ENCODE peak calls at places on chromosomes 11 and 22, in six cellular contexts. B is cardiac muscle cell, L is HFF-Myc, V is coronary artery, Q is GM23338, H is GM06990. W is an unnamed sample.

GRCh38 chr22:42279425-42280020 is 9.1 kb upstream of the TCF20 start:
- DNase-seq in B (no peak), L (no peak), V (peak; percentile 62), Q (no peak), H (no peak), W (no peak)

GRCh38 chr11:3345736-3346135 is 33.2 kb downstream of the ZNF195 start:
- DNase-seq in B (no peak), L (no peak), V (no peak), Q (no peak), H (no peak), W (no peak)

GRCh38 chr11:46112961-46113617 is 8.2 kb downstream of the PHF21A start:
- DNase-seq in B (peak; percentile 77), L (peak; percentile 31), V (no peak), Q (peak; percentile 93), H (peak; percentile 51), W (peak; percentile 59)

GRCh38 chr11:73398721-73399120 is 22.5 kb downstream of the RELT start:
- DNase-seq in B (no peak), L (no peak), V (peak; percentile 68), Q (no peak), H (no peak), W (no peak)

GRCh38 chr11:68128682-68129327 is 7.6 kb upstream of the CHKA start:
- DNase-seq in B (peak; percentile 97), L (no peak), V (no peak), Q (peak; percentile 75), H (no peak), W (peak; percentile 76)

GRCh38 chr11:95699631-95700470 is 89.7 kb downstream of the FAM76B start:
- DNase-seq in B (peak; percentile 62), L (no peak), V (no peak), Q (no peak), H (no peak), W (peak; percentile 36)

GRCh38 chr11:22787565-22788162 is 41.9 kb downstream of the SVIP start:
- DNase-seq in B (peak; percentile 68), L (peak; percentile 11), V (no peak), Q (peak; percentile 81), H (peak; percentile 16), W (peak; percentile 45)

GRCh38 chr11:64627371-64627770 is 36.4 kb downstream of the SLC22A12 start:
- DNase-seq in B (no peak), L (no peak), V (no peak), Q (no peak), H (no peak), W (no peak)

GRCh38 chr22:50605349-50606074 is 4.9 kb downstream of the MAPK8IP2 start:
- DNase-seq in B (no peak), L (no peak), V (no peak), Q (no peak), H (no peak), W (no peak)

GRCh38 chr11:45266693-45267451 is 19.3 kb downstream of the SYT13 start:
- DNase-seq in B (no peak), L (no peak), V (no peak), Q (peak; percentile 87), H (no peak), W (no peak)

GRCh38 chr22:22235564-22235963 is 9.0 kb upstream of the VPREB1 start:
- DNase-seq in B (peak; percentile 29), L (no peak), V (no peak), Q (peak; percentile 71), H (no peak), W (no peak)

GRCh38 chr11:70517996-70518907 is 119.9 kb downstream of the CTTN start:
- DNase-seq in B (peak; percentile 16), L (peak; percentile 7), V (no peak), Q (peak; percentile 50), H (no peak), W (peak; percentile 64)

GRCh38 chr11:43278302-43278956 is 33.4 kb upstream of the API5 start:
- DNase-seq in B (peak; percentile 34), L (no peak), V (no peak), Q (peak; percentile 74), H (no peak), W (peak; percentile 16)

GRCh38 chr11:58524232-58525036 is 16.5 kb upstream of the OR5B21 start:
- DNase-seq in B (peak; percentile 92), L (peak; percentile 76), V (peak; percentile 74), Q (peak; percentile 92), H (no peak), W (peak; percentile 85)

GRCh38 chr22:48719978-48720661 is 1107.6 kb downstream of the BRD1 start:
- DNase-seq in B (no peak), L (no peak), V (no peak), Q (peak; percentile 1), H (no peak), W (no peak)

GRCh38 chr22:19882446-19883381 is 28.0 kb upstream of the GNB1L start:
- DNase-seq in B (no peak), L (no peak), V (peak; percentile 58), Q (no peak), H (no peak), W (no peak)

GRCh38 chr11:93054881-93055280 is 85.4 kb downstream of the MTNR1B start:
- DNase-seq in B (peak; percentile 89), L (peak; percentile 79), V (no peak), Q (no peak), H (peak; percentile 6), W (peak; percentile 95)

GRCh38 chr22:35712672-35713071 is 5.0 kb upstream of the APOL5 start:
- DNase-seq in B (no peak), L (no peak), V (no peak), Q (no peak), H (no peak), W (no peak)
- TF ChIP-seq CTCF in B (no peak), L (no peak), V (no peak), Q (peak; percentile 44), H (peak; percentile 4), W (no peak)

GRCh38 chr22:38727123-38727522 is 21.4 kb downstream of the GTPBP1 start:
- DNase-seq in B (no peak), L (no peak), V (no peak), Q (no peak), H (no peak), W (no peak)
- H3K4me3 ChIP-seq in B (no peak overlapping the region), L (no peak overlapping the region), V (no peak overlapping the region), Q (no peak overlapping the region), H (no peak overlapping the region), W (no peak overlapping the region)

DNA sequence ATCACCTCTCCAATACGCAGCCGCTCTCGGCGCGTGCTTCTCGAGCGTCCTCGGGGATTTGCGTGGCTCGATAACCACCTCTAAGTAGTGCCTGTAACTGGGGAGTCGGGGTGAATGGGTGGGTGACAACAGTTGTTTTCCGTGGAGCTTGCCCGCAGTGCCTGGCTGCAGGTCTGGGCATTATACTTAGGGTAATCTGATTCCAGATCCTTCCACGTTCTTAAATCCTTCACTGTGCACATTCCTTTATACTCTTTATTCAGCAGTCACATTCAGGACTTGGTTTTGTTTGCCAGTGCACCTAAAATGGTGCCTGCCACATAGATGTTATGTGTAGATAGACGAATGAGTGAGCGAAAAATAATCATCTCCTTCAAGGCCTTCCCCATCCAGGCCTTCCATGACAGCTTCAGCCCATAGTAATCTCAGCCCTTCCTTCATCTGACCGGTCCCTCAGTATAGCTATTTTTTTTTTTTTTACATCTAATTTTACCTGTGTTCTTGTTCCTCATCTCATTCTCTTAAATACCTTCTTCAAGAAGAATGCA is 602 bp downstream of the NAT10 start:
- DNase-seq in B (no peak), L (no peak), V (no peak), Q (no peak), H (no peak), W (peak; percentile 10)
- TF ChIP-seq CTCF in B (no peak), L (no peak), V (no peak), Q (no peak), H (no peak), W (no peak)

GRCh38 chr11:115159122-115159665 is 345.0 kb downstream of the CADM1 start:
- DNase-seq in B (no peak), L (no peak), V (no peak), Q (no peak), H (no peak), W (no peak)

GRCh38 chr11:115162919-115163318 is 341.3 kb downstream of the CADM1 start:
- DNase-seq in B (no peak), L (no peak), V (no peak), Q (no peak), H (no peak), W (no peak)

GRCh38 chr11:115158053-115158452 is 346.2 kb downstream of the CADM1 start:
- DNase-seq in B (no peak), L (no peak), V (no peak), Q (no peak), H (no peak), W (no peak)

GRCh38 chr11:115164774-115165173 is 339.4 kb downstream of the CADM1 start:
- DNase-seq in B (no peak), L (no peak), V (no peak), Q (peak; percentile 61), H (no peak), W (peak; percentile 5)

GRCh38 chr11:115161876-115162275 is 342.3 kb downstream of the CADM1 start:
- DNase-seq in B (no peak), L (no peak), V (no peak), Q (no peak), H (no peak), W (no peak)
- H3K4me3 ChIP-seq in B (no peak overlapping the region), L (no peak overlapping the region), V (no peak overlapping the region), Q (no peak overlapping the region), H (no peak overlapping the region), W (no peak overlapping the region)

GRCh38 chr11:69293819-69294505 is at the start of gene MYEOV:
- DNase-seq in B (peak; percentile 29), L (no peak), V (no peak), Q (peak; percentile 79), H (peak; percentile 69), W (peak; percentile 47)

GRCh38 chr11:69290791-69291190 is 3.2 kb upstream of the MYEOV start:
- DNase-seq in B (no peak), L (no peak), V (no peak), Q (no peak), H (no peak), W (no peak)

GRCh38 chr11:69291459-69292110 is 2.4 kb upstream of the MYEOV start:
- DNase-seq in B (no peak), L (no peak), V (no peak), Q (no peak), H (no peak), W (no peak)

GRCh38 chr11:69293087-69293486 is 868 bp upstream of the MYEOV start:
- DNase-seq in B (no peak), L (no peak), V (no peak), Q (no peak), H (no peak), W (no peak)

GRCh38 chr11:69292221-69292648 is 1.7 kb upstream of the MYEOV start:
- DNase-seq in B (peak; percentile 39), L (no peak), V (no peak), Q (peak; percentile 61), H (no peak), W (no peak)
- TF ChIP-seq CTCF in B (peak; percentile 90), L (peak; percentile 92), V (peak; percentile 69), Q (peak; percentile 91), H (peak; percentile 93), W (peak; percentile 94)

W was measured in astrocyte of the spinal cord.